ENCODE peak calls at places on chromosome 15, in four cellular contexts. One of them, this sample, is unnamed.

GRCh38 chr15:65084500-65085206 is 8.1 kb downstream of the KBTBD13 start:
- DNase-seq in AG08395: no peak
- DNase-seq in stimulated activated effector memory CD8-positive, alpha-beta T cell treated with anti-CD3 and anti-CD28 coated beads, Interleukin-12 subunit alpha, Interleukin-12 subunit beta, amount 100 ng/mL, for 72 hours: no peak
- DNase-seq in T-cell: no peak
- DNase-seq in this sample: no peak

GRCh38 chr15:58590236-58590635 is 158.4 kb downstream of the LIPC start:
- DNase-seq in T-cell: no peak
- DNase-seq in stimulated activated effector memory CD8-positive, alpha-beta T cell treated with anti-CD3 and anti-CD28 coated beads, Interleukin-12 subunit alpha, Interleukin-12 subunit beta, amount 100 ng/mL, for 72 hours: no peak
- DNase-seq in AG08395: no peak
- DNase-seq in this sample: no peak

GRCh38 chr15:61226313-61227250 is 2.5 kb downstream of the RORA start:
- DNase-seq in T-cell: no peak
- DNase-seq in AG08395: no peak
- DNase-seq in stimulated activated effector memory CD8-positive, alpha-beta T cell treated with anti-CD3 and anti-CD28 coated beads, Interleukin-12 subunit alpha, Interleukin-12 subunit beta, amount 100 ng/mL, for 72 hours: no peak
- DNase-seq in this sample: no peak

GRCh38 chr15:36948982-36949381 is 151.4 kb downstream of the MEIS2 start:
- DNase-seq in stimulated activated effector memory CD8-positive, alpha-beta T cell treated with anti-CD3 and anti-CD28 coated beads, Interleukin-12 subunit alpha, Interleukin-12 subunit beta, amount 100 ng/mL, for 72 hours: no peak
- DNase-seq in AG08395: no peak
- DNase-seq in T-cell: no peak
- DNase-seq in this sample: no peak

GRCh38 chr15:71785996-71786395 is 24.4 kb upstream of the NR2E3 start:
- DNase-seq in T-cell: no peak
- DNase-seq in stimulated activated effector memory CD8-positive, alpha-beta T cell treated with anti-CD3 and anti-CD28 coated beads, Interleukin-12 subunit alpha, Interleukin-12 subunit beta, amount 100 ng/mL, for 72 hours: no peak
- DNase-seq in AG08395: no peak
- DNase-seq in this sample: no peak

GRCh38 chr15:60363903-60364302 is 33.9 kb downstream of the ANXA2 start:
- DNase-seq in AG08395: no peak
- DNase-seq in stimulated activated effector memory CD8-positive, alpha-beta T cell treated with anti-CD3 and anti-CD28 coated beads, Interleukin-12 subunit alpha, Interleukin-12 subunit beta, amount 100 ng/mL, for 72 hours: no peak
- DNase-seq in T-cell: no peak
- DNase-seq in this sample: no peak

GRCh38 chr15:66829551-66830131 is 127.6 kb downstream of the SMAD6 start:
- DNase-seq in AG08395: no peak
- DNase-seq in T-cell: no peak
- DNase-seq in stimulated activated effector memory CD8-positive, alpha-beta T cell treated with anti-CD3 and anti-CD28 coated beads, Interleukin-12 subunit alpha, Interleukin-12 subunit beta, amount 100 ng/mL, for 72 hours: no peak
- DNase-seq in this sample: no peak

GRCh38 chr15:65339436-65339835 is 35.0 kb downstream of the RNU5B-1 start:
- DNase-seq in T-cell: no peak
- DNase-seq in stimulated activated effector memory CD8-positive, alpha-beta T cell treated with anti-CD3 and anti-CD28 coated beads, Interleukin-12 subunit alpha, Interleukin-12 subunit beta, amount 100 ng/mL, for 72 hours: no peak
- DNase-seq in AG08395: no peak
- DNase-seq in this sample: no peak

GRCh38 chr15:41018534-41018933 is 65.3 kb downstream of the CHAC1 start:
- DNase-seq in stimulated activated effector memory CD8-positive, alpha-beta T cell treated with anti-CD3 and anti-CD28 coated beads, Interleukin-12 subunit alpha, Interleukin-12 subunit beta, amount 100 ng/mL, for 72 hours: no peak
- DNase-seq in AG08395: no peak
- DNase-seq in T-cell: no peak
- DNase-seq in this sample: no peak

GRCh38 chr15:101128696-101129095 is 123.2 kb downstream of the CHSY1 start:
- DNase-seq in AG08395: no peak
- DNase-seq in T-cell: no peak
- DNase-seq in stimulated activated effector memory CD8-positive, alpha-beta T cell treated with anti-CD3 and anti-CD28 coated beads, Interleukin-12 subunit alpha, Interleukin-12 subunit beta, amount 100 ng/mL, for 72 hours: no peak
- DNase-seq in this sample: no peak

GRCh38 chr15:85581495-85581894 is 201.1 kb downstream of the AKAP13 start:
- DNase-seq in AG08395: no peak
- DNase-seq in stimulated activated effector memory CD8-positive, alpha-beta T cell treated with anti-CD3 and anti-CD28 coated beads, Interleukin-12 subunit alpha, Interleukin-12 subunit beta, amount 100 ng/mL, for 72 hours: peak
- DNase-seq in T-cell: peak
- DNase-seq in this sample: peak

GRCh38 chr15:91049378-91050127 is 27.2 kb upstream of the VPS33B start:
- DNase-seq in stimulated activated effector memory CD8-positive, alpha-beta T cell treated with anti-CD3 and anti-CD28 coated beads, Interleukin-12 subunit alpha, Interleukin-12 subunit beta, amount 100 ng/mL, for 72 hours: no peak
- DNase-seq in T-cell: peak
- DNase-seq in AG08395: peak
- DNase-seq in this sample: peak

GRCh38 chr15:71434774-71435173 is 319.5 kb downstream of the THSD4 start:
- DNase-seq in T-cell: no peak
- DNase-seq in AG08395: no peak
- DNase-seq in stimulated activated effector memory CD8-positive, alpha-beta T cell treated with anti-CD3 and anti-CD28 coated beads, Interleukin-12 subunit alpha, Interleukin-12 subunit beta, amount 100 ng/mL, for 72 hours: no peak
- DNase-seq in this sample: no peak

GRCh38 chr15:23038741-23039150 is 623 bp downstream of the TUBGCP5 start:
- DNase-seq in T-cell: no peak
- DNase-seq in AG08395: peak
- DNase-seq in stimulated activated effector memory CD8-positive, alpha-beta T cell treated with anti-CD3 and anti-CD28 coated beads, Interleukin-12 subunit alpha, Interleukin-12 subunit beta, amount 100 ng/mL, for 72 hours: no peak
- DNase-seq in this sample: no peak

GRCh38 chr15:70605606-70606410 is 157.6 kb downstream of the UACA start:
- DNase-seq in T-cell: no peak
- DNase-seq in AG08395: peak
- DNase-seq in stimulated activated effector memory CD8-positive, alpha-beta T cell treated with anti-CD3 and anti-CD28 coated beads, Interleukin-12 subunit alpha, Interleukin-12 subunit beta, amount 100 ng/mL, for 72 hours: no peak
- DNase-seq in this sample: no peak